ENCODE peak calls at places on chromosome 6, in five cellular contexts. One of them, this sample, is unnamed.

GRCh38 chr6:105324386-105325000 is 78.4 kb downstream of the PREP start:
- DNase-seq in A172: peak
- DNase-seq in gastrocnemius medialis: no peak
- DNase-seq in SHP77: no peak
- DNase-seq in ACHN: no peak
- DNase-seq in this sample: no peak

GRCh38 chr6:52253494-52253893 is 9.2 kb upstream of the IL17F start:
- DNase-seq in A172: no peak
- DNase-seq in gastrocnemius medialis: no peak
- DNase-seq in SHP77: no peak
- DNase-seq in ACHN: no peak
- DNase-seq in this sample: no peak

GRCh38 chr6:32947552-32948465 is 5.1 kb downstream of the HLA-DMA start:
- DNase-seq in A172: peak
- DNase-seq in gastrocnemius medialis: no peak
- DNase-seq in SHP77: peak
- DNase-seq in ACHN: peak
- DNase-seq in this sample: no peak

GRCh38 chr6:52839124-52840055 is 1.2 kb downstream of the GSTA5 start:
- DNase-seq in A172: peak
- DNase-seq in gastrocnemius medialis: no peak
- DNase-seq in SHP77: peak
- DNase-seq in ACHN: peak
- DNase-seq in this sample: peak

GRCh38 chr6:30071081-30071818 is 4.3 kb downstream of the PPP1R11 start:
- DNase-seq in A172: no peak
- DNase-seq in gastrocnemius medialis: no peak
- DNase-seq in SHP77: no peak
- DNase-seq in ACHN: no peak
- DNase-seq in this sample: no peak

GRCh38 chr6:21085643-21086042 is 507.9 kb upstream of the SOX4 start:
- DNase-seq in A172: no peak
- DNase-seq in gastrocnemius medialis: no peak
- DNase-seq in SHP77: no peak
- DNase-seq in ACHN: no peak
- DNase-seq in this sample: no peak

GRCh38 chr6:22392711-22393110 is 95.9 kb upstream of the PRL start:
- DNase-seq in A172: no peak
- DNase-seq in gastrocnemius medialis: no peak
- DNase-seq in SHP77: no peak
- DNase-seq in ACHN: no peak
- DNase-seq in this sample: no peak

GRCh38 chr6:31009731-31010130 is 543 bp upstream of the MUC22 start:
- DNase-seq in A172: no peak
- DNase-seq in gastrocnemius medialis: no peak
- DNase-seq in SHP77: no peak
- DNase-seq in ACHN: no peak
- DNase-seq in this sample: no peak

GRCh38 chr6:98716341-98716740 is 118.0 kb upstream of the POU3F2 start:
- DNase-seq in A172: no peak
- DNase-seq in gastrocnemius medialis: no peak
- DNase-seq in SHP77: no peak
- DNase-seq in ACHN: no peak
- DNase-seq in this sample: no peak

GRCh38 chr6:152099816-152100618 is 292.5 kb downstream of the ESR1 start:
- DNase-seq in A172: peak
- DNase-seq in gastrocnemius medialis: peak
- DNase-seq in SHP77: no peak
- DNase-seq in ACHN: no peak
- DNase-seq in this sample: no peak

This sample was measured in germinal center.